ENCODE peak calls at places on chromosome 9, in five cellular contexts. Q is MCF 10A, F is B cell, T is progenitor cell of endocrine pancreas, X is A673. L is an unnamed sample.

GRCh38 chr9:87250205-87250604 is 247.5 kb upstream of the DAPK1 start:
- DNase-seq in Q (no peak), F (no peak), T (no peak), X (no peak), L (no peak)

GRCh38 chr9:37364751-37365360 is 57.6 kb upstream of the GRHPR start:
- DNase-seq in Q (peak), F (no peak), T (no peak), X (no peak), L (no peak)

GRCh38 chr9:114093761-114094505 is 5.2 kb downstream of the KIF12 start:
- DNase-seq in Q (no peak), F (no peak), T (no peak), X (no peak), L (no peak)

GRCh38 chr9:127488946-127489345 is 37.6 kb downstream of the LRSAM1 start:
- DNase-seq in Q (no peak), F (no peak), T (no peak), X (no peak), L (no peak)

GRCh38 chr9:135649508-135649907 is 10.2 kb upstream of the GLT6D1 start:
- DNase-seq in Q (no peak), F (no peak), T (no peak), X (no peak), L (no peak)

GRCh38 chr9:117413346-117414219 is 1.3 kb downstream of the ASTN2 start:
- DNase-seq in Q (no peak), F (no peak), T (peak), X (peak), L (peak)

GRCh38 chr9:124259273-124260078 is 1.7 kb downstream of the NEK6 start:
- DNase-seq in Q (peak), F (no peak), T (no peak), X (peak), L (no peak)

GRCh38 chr9:37464006-37464405 is 1.2 kb downstream of the ZBTB5 start:
- DNase-seq in Q (no peak), F (no peak), T (no peak), X (no peak), L (no peak)

GRCh38 chr9:129102791-129103594 is 7.6 kb downstream of the CRAT start:
- DNase-seq in Q (peak), F (no peak), T (no peak), X (peak), L (peak)

GRCh38 chr9:89463986-89464901 is 33.7 kb downstream of the SEMA4D start:
- DNase-seq in Q (no peak), F (peak), T (no peak), X (no peak), L (peak)

GRCh38 chr9:98318834-98319478 is 63.5 kb upstream of the TBC1D2 start:
- DNase-seq in Q (no peak), F (no peak), T (no peak), X (no peak), L (no peak)

GRCh38 chr9:5629312-5630037 is 568 bp downstream of the RIC1 start:
- DNase-seq in Q (peak), F (peak), T (peak), X (peak), L (peak)

GRCh38 chr9:124480621-124480981 is 26.6 kb downstream of the NR5A1 start:
- DNase-seq in Q (peak), F (no peak), T (no peak), X (peak), L (peak)

GRCh38 chr9:128819716-128820664 is 1.7 kb downstream of the ENDOG start:
- DNase-seq in Q (no peak), F (no peak), T (no peak), X (peak), L (no peak)

GRCh38 chr9:20508242-20508641 is 114.1 kb downstream of the MLLT3 start:
- DNase-seq in Q (no peak), F (peak), T (no peak), X (peak), L (peak)

GRCh38 chr9:15160673-15161072 is 146.3 kb downstream of the TTC39B start:
- DNase-seq in Q (no peak), F (no peak), T (no peak), X (no peak), L (no peak)

GRCh38 chr9:107177857-107178256 is 105.2 kb upstream of the RAD23B start:
- DNase-seq in Q (peak), F (no peak), T (no peak), X (no peak), L (no peak)

DNA sequence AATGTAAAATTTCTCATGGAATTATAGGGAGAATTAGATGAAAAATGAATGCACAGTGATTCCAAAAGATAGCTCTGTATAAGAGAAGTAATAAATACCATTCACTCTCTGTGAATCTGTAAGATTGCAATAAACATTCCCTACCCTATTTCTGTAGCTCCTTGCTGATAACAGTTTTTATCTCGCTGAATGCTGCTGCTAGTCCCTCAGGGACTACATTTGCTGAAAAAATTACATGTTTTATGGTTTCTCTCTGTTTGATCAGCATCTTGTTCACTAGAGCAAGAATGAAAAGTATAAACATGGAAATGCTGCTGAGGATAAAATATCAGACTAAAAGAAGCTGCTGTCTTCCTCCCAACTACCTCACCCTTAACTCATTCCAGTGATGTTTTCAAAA is 44.3 kb upstream of the TYRP1 start:
- DNase-seq in Q (no peak), F (no peak), T (no peak), X (no peak), L (no peak)
- TF ChIP-seq CTCF in Q (no peak), F (no peak), T (no peak), X (no peak), L (no peak)

DNA sequence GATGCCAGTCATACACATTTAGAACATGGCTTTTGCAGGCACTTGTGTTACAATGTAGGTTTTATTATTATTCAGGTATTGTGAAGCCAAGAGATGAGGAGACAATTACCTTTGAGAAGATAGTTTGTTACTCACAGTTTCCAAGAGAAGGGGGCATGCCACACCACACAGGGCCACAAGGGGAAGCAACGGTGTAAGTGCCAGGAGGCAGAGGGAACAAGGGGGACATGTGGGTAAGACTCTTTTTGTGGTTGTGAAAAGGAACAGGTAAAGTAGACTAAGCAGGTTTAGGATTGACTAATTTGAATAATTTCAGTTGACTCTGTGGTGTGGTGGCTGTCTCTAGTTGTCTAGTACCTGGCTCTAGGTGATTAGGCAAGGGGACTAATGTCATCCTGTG is 191.2 kb downstream of the TRPM6 start:
- DNase-seq in Q (no peak), F (no peak), T (no peak), X (no peak), L (no peak)
- TF ChIP-seq CTCF in Q (no peak), F (no peak), T (peak), X (no peak), L (no peak)

GRCh38 chr9:111720170-111720569 is 58.8 kb downstream of the GNG10 start:
- DNase-seq in Q (no peak), F (no peak), T (no peak), X (peak), L (no peak)
- TF ChIP-seq CTCF in Q (no peak), F (no peak), T (no peak), X (peak), L (no peak)

GRCh38 chr9:130831077-130831476 is 4.0 kb upstream of the ABL1 start:
- DNase-seq in Q (no peak), F (no peak), T (no peak), X (no peak), L (no peak)
- TF ChIP-seq CTCF in Q (no peak), F (no peak), T (no peak), X (no peak), L (no peak)

GRCh38 chr9:16258191-16258590 is 612.3 kb downstream of the BNC2 start:
- DNase-seq in Q (no peak), F (no peak), T (no peak), X (no peak), L (no peak)

GRCh38 chr9:16255217-16255616 is 615.3 kb downstream of the BNC2 start:
- DNase-seq in Q (no peak), F (no peak), T (no peak), X (no peak), L (no peak)

GRCh38 chr9:16258708-16259107 is 611.8 kb downstream of the BNC2 start:
- DNase-seq in Q (no peak), F (no peak), T (no peak), X (no peak), L (no peak)

GRCh38 chr9:16254674-16255073 is 615.8 kb downstream of the BNC2 start:
- DNase-seq in Q (no peak), F (no peak), T (no peak), X (no peak), L (no peak)

GRCh38 chr9:16257604-16258003 is 612.9 kb downstream of the BNC2 start:
- DNase-seq in Q (peak), F (no peak), T (no peak), X (no peak), L (no peak)
- TF ChIP-seq CTCF in Q (peak), F (no peak), T (peak), X (peak), L (no peak)

GRCh38 chr9:75797181-75797580 is 93.3 kb upstream of the PCSK5 start:
- DNase-seq in Q (no peak), F (no peak), T (no peak), X (no peak), L (no peak)
- TF ChIP-seq CTCF in Q (no peak), F (no peak), T (no peak), X (no peak), L (no peak)

L was measured in GM13976.